ENCODE peak calls at places on chromosomes 11 and 22, in eight cellular contexts. F, D, U, Y, Z, A, L and E are unnamed samples.

GRCh38 chr22:27537481-27537891 is 264.1 kb downstream of the MN1 start:
- DNase-seq in F (no peak), D (no peak), U (no peak), Y (no peak), Z (no peak), A (no peak), L (no peak), E (peak; percentile 50)

GRCh38 chr11:15471028-15471708 is 356.4 kb downstream of the INSC start:
- DNase-seq in F (no peak), D (no peak), U (no peak), Y (no peak), Z (no peak), A (no peak), L (no peak), E (no peak)

GRCh38 chr22:46003271-46004091 is 26.5 kb upstream of the WNT7B start:
- DNase-seq in F (no peak), D (no peak), U (no peak), Y (no peak), Z (no peak), A (no peak), L (no peak), E (no peak)

GRCh38 chr11:55942785-55943392 is 6.7 kb upstream of the OR5I1 start:
- DNase-seq in F (peak; percentile 7), D (no peak), U (no peak), Y (no peak), Z (peak; percentile 9), A (no peak), L (no peak), E (no peak)

GRCh38 chr22:18032455-18033101 is 8.2 kb upstream of the MICAL3 start:
- DNase-seq in F (peak; percentile 83), D (no peak), U (no peak), Y (no peak), Z (peak; percentile 73), A (no peak), L (no peak), E (no peak)

GRCh38 chr22:45977551-45978274 is 751 bp upstream of the WNT7B start:
- DNase-seq in F (peak; percentile 22), D (no peak), U (no peak), Y (no peak), Z (peak; percentile 37), A (no peak), L (no peak), E (no peak)

GRCh38 chr22:41178425-41178975 is 26.6 kb upstream of the L3MBTL2 start:
- DNase-seq in F (no peak), D (no peak), U (no peak), Y (peak; percentile 88), Z (no peak), A (no peak), L (no peak), E (no peak)

GRCh38 chr11:12100429-12100828 is 10.0 kb upstream of the MICAL2 start:
- DNase-seq in F (no peak), D (no peak), U (no peak), Y (no peak), Z (no peak), A (no peak), L (no peak), E (no peak)

GRCh38 chr11:69348414-69349235 is 54.7 kb downstream of the MYEOV start:
- DNase-seq in F (no peak), D (no peak), U (no peak), Y (peak; percentile 48), Z (no peak), A (no peak), L (peak; percentile 8), E (no peak)

GRCh38 chr11:95282337-95282751 is 51.3 kb upstream of the SESN3 start:
- DNase-seq in F (no peak), D (no peak), U (no peak), Y (no peak), Z (no peak), A (no peak), L (no peak), E (no peak)

GRCh38 chr22:42680648-42681047 is 31.5 kb upstream of the CYB5R3 start:
- DNase-seq in F (peak; percentile 98), D (no peak), U (no peak), Y (no peak), Z (peak; percentile 91), A (no peak), L (no peak), E (no peak)

GRCh38 chr22:17350292-17350691 is 19.0 kb upstream of the CECR2 start:
- DNase-seq in F (no peak), D (no peak), U (no peak), Y (no peak), Z (no peak), A (no peak), L (no peak), E (no peak)

GRCh38 chr22:50684986-50685385 is 12.4 kb downstream of the SHANK3 start:
- DNase-seq in F (peak; percentile 39), D (no peak), U (no peak), Y (peak; percentile 76), Z (no peak), A (no peak), L (no peak), E (no peak)

GRCh38 chr11:66845143-66845875 is 2.1 kb downstream of the RCE1 start:
- DNase-seq in F (no peak), D (no peak), U (no peak), Y (peak; percentile 76), Z (no peak), A (no peak), L (no peak), E (no peak)

GRCh38 chr11:62532096-62532495 is 14.5 kb downstream of the AHNAK start:
- DNase-seq in F (no peak), D (no peak), U (no peak), Y (no peak), Z (no peak), A (no peak), L (no peak), E (no peak)

GRCh38 chr11:6626971-6627761 is 7.9 kb upstream of the TPP1 start:
- DNase-seq in F (no peak), D (no peak), U (no peak), Y (peak; percentile 76), Z (no peak), A (no peak), L (no peak), E (no peak)

GRCh38 chr22:32240461-32240860 is 14.7 kb downstream of the SLC5A4 start:
- DNase-seq in F (no peak), D (no peak), U (no peak), Y (no peak), Z (no peak), A (no peak), L (no peak), E (no peak)

GRCh38 chr11:120306519-120307242 is 18.4 kb upstream of the TLCD5 start:
- DNase-seq in F (peak; percentile 91), D (no peak), U (no peak), Y (peak; percentile 84), Z (peak; percentile 60), A (no peak), L (no peak), E (no peak)

GRCh38 chr11:46895821-46896220 is 22.5 kb downstream of the LRP4 start:
- DNase-seq in F (no peak), D (no peak), U (no peak), Y (no peak), Z (no peak), A (no peak), L (no peak), E (no peak)

GRCh38 chr22:41833369-41834004 is 582 bp downstream of the SREBF2 start:
- DNase-seq in F (no peak), D (peak; percentile 50), U (peak; percentile 24), Y (peak; percentile 91), Z (peak; percentile 52), A (no peak), L (peak; percentile 49), E (peak; percentile 34)

GRCh38 chr22:44620129-44620840 is 81.7 kb upstream of the PRR5 start:
- DNase-seq in F (peak; percentile 50), D (peak; percentile 61), U (peak; percentile 79), Y (peak; percentile 91), Z (no peak), A (peak; percentile 59), L (no peak), E (peak; percentile 66)